ENCODE peak calls at places on chromosome 10, in eight cellular contexts. R, Q, P, C, F, K, J and W are unnamed samples.

GRCh38 chr10:47019546-47019945 is 108.3 kb downstream of the PTPN20 start:
- DNase-seq in J (no peak), F (no peak), P (no peak), C (no peak), Q (no peak), R (no peak), K (no peak), W (no peak)

GRCh38 chr10:6103591-6103990 is 14.8 kb downstream of the RBM17 start:
- DNase-seq in J (no peak), K (no peak), Q (no peak), R (no peak), C (no peak), P (no peak), F (no peak), W (no peak)

GRCh38 chr10:131658476-131659110 is 242.2 kb upstream of the PPP2R2D start:
- DNase-seq in Q (no peak), P (no peak), R (no peak), C (no peak), J (no peak), K (peak; percentile 41), F (no peak), W (no peak)

GRCh38 chr10:65415318-65415717 is 1510.5 kb upstream of the LRRTM3 start:
- DNase-seq in K (no peak), R (no peak), Q (no peak), C (no peak), P (no peak), J (no peak), F (no peak), W (no peak)

GRCh38 chr10:75023074-75023473 is 88.4 kb upstream of the SAMD8 start:
- DNase-seq in C (no peak), J (no peak), P (no peak), F (no peak), Q (no peak), R (no peak), K (no peak), W (no peak)

GRCh38 chr10:124711145-124711544 is 33.0 kb downstream of the FAM53B start:
- DNase-seq in J (no peak), F (no peak), C (no peak), K (no peak), P (no peak), R (no peak), Q (no peak), W (no peak)

GRCh38 chr10:79090134-79090803 is 21.5 kb downstream of the ZMIZ1 start:
- DNase-seq in J (no peak), Q (no peak), F (no peak), R (peak; percentile 64), K (no peak), C (no peak), P (no peak), W (no peak)

GRCh38 chr10:45354261-45354660 is 19.8 kb upstream of the ALOX5 start:
- DNase-seq in K (no peak), Q (no peak), J (no peak), R (no peak), F (no peak), P (peak; percentile 34), C (peak; percentile 68), W (no peak)

GRCh38 chr10:48377751-48378585 is 71.5 kb downstream of the MAPK8 start:
- DNase-seq in C (no peak), J (no peak), Q (no peak), P (no peak), K (no peak), R (no peak), F (no peak), W (no peak)

DNA sequence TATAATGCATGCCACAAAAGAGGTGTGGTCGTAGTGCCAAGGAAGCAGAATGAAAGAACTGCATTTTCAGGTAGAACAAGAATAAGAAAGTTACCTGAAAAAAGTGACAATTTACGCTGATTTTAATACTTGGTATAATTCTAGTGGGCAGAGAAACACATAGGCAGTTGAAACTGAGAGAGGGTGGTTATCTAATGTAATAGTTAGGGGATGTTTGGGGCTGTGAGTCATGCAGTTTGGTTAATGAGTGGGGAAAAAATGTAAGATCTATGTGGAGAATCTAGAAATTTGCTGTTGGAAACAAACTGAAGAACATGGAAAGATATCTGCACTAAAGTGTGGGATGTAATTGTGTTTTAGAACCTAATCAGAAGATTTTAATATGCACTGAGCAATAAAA is 33.7 kb downstream of the ZNF37A start:
- DNase-seq in Q (no peak), C (no peak), P (no peak), F (no peak), J (no peak), K (no peak), R (no peak), W (no peak)
- H3K9me3 ChIP-seq in Q (peaks cover 8% of the 10 kb centered on the region), C (no peaks in the 10 kb centered on the region), P (no peaks in the 10 kb centered on the region), F (peaks cover 93% of the 10 kb centered on the region), J (peaks cover 90% of the 10 kb centered on the region), K (peaks cover 100% of the 10 kb centered on the region), R (peaks cover 3% of the 10 kb centered on the region), W (peaks cover 14% of the 10 kb centered on the region)

GRCh38 chr10:110980807-110981206 is 61.4 kb downstream of the SHOC2 start:
- DNase-seq in P (no peak), J (no peak), K (no peak), C (no peak), R (no peak), F (no peak), Q (no peak), W (no peak)
- H3K9me3 ChIP-seq in P (no peaks in the 10 kb centered on the region), J (no peaks in the 10 kb centered on the region), K (no peaks in the 10 kb centered on the region), C (no peaks in the 10 kb centered on the region), R (no peaks in the 10 kb centered on the region), F (no peaks in the 10 kb centered on the region), Q (no peaks in the 10 kb centered on the region), W (no peaks in the 10 kb centered on the region)

GRCh38 chr10:667602-668143 is 21.8 kb downstream of the DIP2C start:
- DNase-seq in F (no peak), R (no peak), C (no peak), K (no peak), P (no peak), Q (no peak), J (no peak), W (no peak)
- H3K9me3 ChIP-seq in F (no peaks in the 10 kb centered on the region), R (no peaks in the 10 kb centered on the region), C (no peaks in the 10 kb centered on the region), K (no peaks in the 10 kb centered on the region), P (no peaks in the 10 kb centered on the region), Q (peaks cover 11% of the 10 kb centered on the region), J (no peaks in the 10 kb centered on the region), W (no peaks in the 10 kb centered on the region)

GRCh38 chr10:37381271-37381670 is 255.9 kb downstream of the ANKRD30A start:
- DNase-seq in Q (no peak), R (no peak), K (no peak), C (no peak), P (no peak), J (no peak), F (no peak), W (no peak)

GRCh38 chr10:37384923-37385322 is 259.5 kb downstream of the ANKRD30A start:
- DNase-seq in R (no peak), J (no peak), C (no peak), K (no peak), Q (no peak), P (no peak), F (no peak), W (no peak)

GRCh38 chr10:37379991-37380390 is 254.6 kb downstream of the ANKRD30A start:
- DNase-seq in R (no peak), J (no peak), C (no peak), P (no peak), F (no peak), K (no peak), Q (no peak), W (no peak)
- H3K9me3 ChIP-seq in R (no peaks in the 10 kb centered on the region), J (peaks cover 10% of the 10 kb centered on the region), C (no peaks in the 10 kb centered on the region), P (no peaks in the 10 kb centered on the region), F (peaks cover 9% of the 10 kb centered on the region), K (peaks cover 40% of the 10 kb centered on the region), Q (peaks cover 30% of the 10 kb centered on the region), W (no peaks in the 10 kb centered on the region)

DNA sequence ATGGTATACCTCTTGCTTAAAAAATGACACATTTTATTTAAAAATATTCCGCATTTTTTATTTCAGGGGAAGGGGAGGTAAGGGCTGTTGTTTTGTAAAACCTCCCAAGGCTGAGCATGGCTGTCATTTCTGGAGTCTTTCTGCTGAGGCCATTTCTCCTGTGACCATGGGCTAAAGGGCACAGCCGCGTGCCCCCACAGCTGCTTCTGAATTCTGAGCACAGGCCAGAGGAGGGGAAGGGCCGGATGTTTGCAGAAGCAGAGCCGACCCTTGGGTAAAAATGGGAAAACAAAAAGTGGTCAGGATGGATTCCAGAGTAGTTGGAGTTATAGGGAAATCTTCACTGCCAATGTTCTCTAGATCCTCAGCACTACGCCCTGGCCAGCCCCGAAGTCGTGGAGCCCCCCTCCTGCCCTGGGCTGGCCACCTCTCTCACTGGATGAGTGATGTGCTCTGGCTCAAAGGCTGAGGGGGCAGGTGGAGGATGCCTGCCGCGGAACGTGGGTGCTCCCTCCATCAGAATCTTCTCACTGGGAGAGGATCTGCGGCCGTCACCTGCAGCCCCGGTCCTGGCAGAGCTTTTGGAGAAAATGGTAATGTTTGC is 131.3 kb upstream of the ZEB1 start:
- DNase-seq in P (no peak), F (no peak), R (no peak), C (no peak), J (no peak), Q (no peak), K (no peak), W (no peak)
- H3K9me3 ChIP-seq in P (no peaks in the 10 kb centered on the region), F (no peaks in the 10 kb centered on the region), R (no peaks in the 10 kb centered on the region), C (no peaks in the 10 kb centered on the region), J (no peaks in the 10 kb centered on the region), Q (peaks cover 6% of the 10 kb centered on the region), K (no peaks in the 10 kb centered on the region), W (no peaks in the 10 kb centered on the region)

GRCh38 chr10:37765216-37765615 is 92.2 kb downstream of the ZNF248 start:
- DNase-seq in K (no peak), J (no peak), R (no peak), F (no peak), C (no peak), P (no peak), Q (no peak), W (no peak)

GRCh38 chr10:37758074-37758473 is 99.3 kb downstream of the ZNF248 start:
- DNase-seq in Q (no peak), F (no peak), K (no peak), R (no peak), C (no peak), J (no peak), P (no peak), W (no peak)

GRCh38 chr10:37762287-37762686 is 95.1 kb downstream of the ZNF248 start:
- DNase-seq in P (no peak), C (no peak), F (no peak), J (no peak), K (no peak), R (no peak), Q (no peak), W (no peak)

GRCh38 chr10:37760817-37761216 is 96.6 kb downstream of the ZNF248 start:
- DNase-seq in P (no peak), C (no peak), R (no peak), F (no peak), J (no peak), K (no peak), Q (no peak), W (no peak)

GRCh38 chr10:37763132-37763531 is 94.3 kb downstream of the ZNF248 start:
- DNase-seq in F (no peak), J (no peak), C (no peak), K (no peak), R (no peak), Q (no peak), P (no peak), W (no peak)
- H3K9me3 ChIP-seq in F (peaks cover 33% of the 10 kb centered on the region), J (peaks cover 38% of the 10 kb centered on the region), C (no peaks in the 10 kb centered on the region), K (peaks cover 82% of the 10 kb centered on the region), R (no peaks in the 10 kb centered on the region), Q (peaks cover 2% of the 10 kb centered on the region), P (no peaks in the 10 kb centered on the region), W (no peaks in the 10 kb centered on the region)